ENCODE peak calls at places on chromosome X, in five cellular contexts. I is fibroblast of the aortic adventitia, W is endothelial cell of umbilical vein, L is Calu3, P is nephron progenitor cell. O is an unnamed sample.
A peak's percentile ranks its signal among the peaks of the same experiment; 100 is the strongest.

GRCh38 chrX:48598645-48599044 is 1.4 kb downstream of the WDR13 start:
- DNase-seq in I (no peak), W (no peak), L (no peak), P (no peak), O (no peak)

GRCh38 chrX:15107367-15107988 is 162.4 kb downstream of the ASB9 start:
- DNase-seq in I (no peak), W (no peak), L (peak; percentile 2), P (no peak), O (no peak)

GRCh38 chrX:5726246-5726645 is 502.4 kb downstream of the NLGN4X start:
- DNase-seq in I (no peak), W (no peak), L (no peak), P (no peak), O (no peak)

GRCh38 chrX:95059909-95060308 is 1385.9 kb downstream of the FAM133A start:
- DNase-seq in I (no peak), W (no peak), L (no peak), P (no peak), O (no peak)

GRCh38 chrX:134418317-134419113 is 41.5 kb upstream of the HPRT1 start:
- DNase-seq in I (no peak), W (no peak), L (no peak), P (no peak), O (no peak)

GRCh38 chrX:7159132-7159861 is 11.3 kb upstream of the PUDP start:
- DNase-seq in I (peak; percentile 14), W (no peak), L (peak; percentile 37), P (no peak), O (peak; percentile 37)

GRCh38 chrX:120293015-120293414 is 18.2 kb downstream of the TMEM255A start:
- DNase-seq in I (no peak), W (no peak), L (no peak), P (no peak), O (no peak)

GRCh38 chrX:148043456-148043855 is 62.3 kb downstream of the FMR1NB start:
- DNase-seq in I (peak; percentile 10), W (no peak), L (no peak), P (no peak), O (peak; percentile 50)

GRCh38 chrX:67523932-67524331 is 19.9 kb upstream of the AR start:
- DNase-seq in I (peak; percentile 22), W (peak; percentile 53), L (no peak), P (no peak), O (no peak)

GRCh38 chrX:13938053-13938765 is 91.5 kb downstream of the GEMIN8 start:
- DNase-seq in I (no peak), W (no peak), L (peak; percentile 72), P (peak; percentile 65), O (no peak)

GRCh38 chrX:150293311-150294013 is 69.7 kb upstream of the MAMLD1 start:
- DNase-seq in I (no peak), W (no peak), L (no peak), P (no peak), O (no peak)

GRCh38 chrX:32995427-32995826 is 215.9 kb downstream of the DMD start:
- DNase-seq in I (no peak), W (no peak), L (no peak), P (no peak), O (no peak)

GRCh38 chrX:119417842-119418241 is 18.7 kb downstream of the SLC25A43 start:
- DNase-seq in I (no peak), W (no peak), L (no peak), P (no peak), O (peak; percentile 17)

GRCh38 chrX:100748133-100748532 is 16.2 kb upstream of the SYTL4 start:
- DNase-seq in I (no peak), W (peak; percentile 72), L (no peak), P (no peak), O (peak; percentile 22)

GRCh38 chrX:153571159-153571908 is 27.6 kb downstream of the CCNQ start:
- DNase-seq in I (no peak), W (no peak), L (no peak), P (no peak), O (no peak)

GRCh38 chrX:149949743-149950436 is 11.6 kb upstream of the EOLA2 start:
- DNase-seq in I (no peak), W (no peak), L (no peak), P (no peak), O (no peak)

GRCh38 chrX:68072016-68072415 is 361.3 kb downstream of the OPHN1 start:
- DNase-seq in I (peak; percentile 2), W (peak; percentile 9), L (no peak), P (no peak), O (no peak)

GRCh38 chrX:42094208-42094607 is 170.9 kb upstream of the CASK start:
- DNase-seq in I (peak; percentile 32), W (no peak), L (no peak), P (no peak), O (peak; percentile 55)

GRCh38 chrX:130994671-130995070 is 63.5 kb upstream of the ARHGAP36 start:
- DNase-seq in I (peak; percentile 18), W (peak; percentile 5), L (peak; percentile 32), P (peak; percentile 58), O (peak; percentile 17)

GRCh38 chrX:45956222-45956867 is 588.9 kb downstream of the ZNF674 start:
- DNase-seq in I (no peak), W (no peak), L (no peak), P (no peak), O (no peak)

GRCh38 chrX:152917969-152918579 is 20.2 kb downstream of the ZNF185 start:
- DNase-seq in I (no peak), W (no peak), L (no peak), P (no peak), O (no peak)

DNA sequence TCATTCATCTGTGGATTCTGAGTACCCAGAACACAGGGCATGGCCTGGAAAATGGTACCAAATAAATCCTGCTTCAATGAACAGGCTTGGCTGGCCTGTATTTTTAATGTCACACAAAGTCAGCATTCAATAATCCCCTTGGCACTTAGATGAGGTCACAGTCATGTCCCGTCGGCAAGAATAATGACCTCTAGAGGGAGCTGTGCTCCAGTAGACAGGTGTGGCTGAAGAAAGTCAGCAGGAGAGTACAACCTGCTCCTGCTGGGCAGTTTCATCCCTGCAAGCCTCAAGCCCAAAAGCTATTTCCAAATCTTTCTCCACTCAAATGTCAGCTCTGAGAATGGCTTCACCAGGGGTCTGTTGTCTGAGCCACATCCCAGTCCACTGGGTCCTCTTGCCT is 404.0 kb upstream of the F9 start:
- DNase-seq in I (no peak), W (no peak), L (peak; percentile 1), P (peak; percentile 35), O (no peak)
- TF ChIP-seq CTCF in I (peak; percentile 14), W (no peak), L (no peak), P (peak; percentile 64), O (no peak)

GRCh38 chrX:107389726-107390125 is 59.7 kb upstream of the FRMPD3 start:
- DNase-seq in I (no peak), W (no peak), L (no peak), P (no peak), O (no peak)
- TF ChIP-seq CTCF in I (no peak), W (no peak), L (no peak), P (no peak), O (no peak)

GRCh38 chrX:56978172-56978571 is 17.2 kb downstream of the SPIN3 start:
- DNase-seq in I (peak; percentile 68), W (peak; percentile 47), L (peak; percentile 53), P (peak; percentile 6), O (peak; percentile 60)

GRCh38 chrX:56974408-56974807 is 20.9 kb downstream of the SPIN3 start:
- DNase-seq in I (no peak), W (no peak), L (peak; percentile 18), P (no peak), O (no peak)

DNA sequence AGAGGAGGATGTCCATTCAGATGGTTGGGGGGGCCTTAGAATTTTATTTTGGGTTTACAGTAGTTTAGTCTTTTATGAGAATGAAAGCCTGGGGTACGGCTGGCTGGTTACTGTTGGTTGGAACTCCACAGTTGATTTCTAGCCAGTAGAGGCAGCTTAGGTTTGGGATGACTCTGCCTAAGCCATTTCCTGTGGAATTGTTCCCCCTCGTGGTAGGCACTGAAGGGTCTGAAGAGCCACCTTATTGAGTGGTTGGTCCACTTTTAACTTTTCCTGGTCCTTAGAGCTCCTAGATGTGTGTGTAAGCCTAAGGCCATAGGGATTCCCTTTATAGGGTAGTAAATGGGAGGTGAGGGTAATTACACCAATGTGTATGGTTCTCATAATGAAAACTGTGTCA is 19.7 kb downstream of the SPIN3 start:
- DNase-seq in I (peak; percentile 33), W (peak; percentile 9), L (no peak), P (no peak), O (peak; percentile 36)
- TF ChIP-seq CTCF in I (peak; percentile 16), W (peak; percentile 9), L (no peak), P (no peak), O (peak; percentile 25)

GRCh38 chrX:132413459-132413858 is 75.4 kb downstream of the MBNL3 start:
- DNase-seq in I (no peak), W (no peak), L (no peak), P (no peak), O (no peak)
- TF ChIP-seq CTCF in I (no peak), W (no peak), L (no peak), P (no peak), O (no peak)

O was measured in cardiac fibroblast.